ENCODE peak calls at places on chromosomes 13 and 19, in nine cellular contexts. Y, Q, C, U, X, N, B, A and S are unnamed samples.

GRCh38 chr19:9917322-9917721 is 19.0 kb downstream of the OLFM2 start:
- DNase-seq in Y (no peak), Q (no peak), C (no peak), U (peak; percentile 88), X (peak; percentile 57), N (no peak), B (no peak), A (no peak), S (no peak)

GRCh38 chr19:17183858-17184271 is 31.3 kb upstream of the USE1 start:
- DNase-seq in Y (no peak), Q (no peak), C (no peak), U (no peak), X (no peak), N (no peak), B (no peak), A (no peak), S (no peak)

GRCh38 chr19:6412111-6412999 is 12.3 kb downstream of the KHSRP start:
- DNase-seq in Y (no peak), Q (no peak), C (no peak), U (peak; percentile 94), X (peak; percentile 67), N (no peak), B (peak; percentile 57), A (peak; percentile 23), S (no peak)

GRCh38 chr13:99522288-99522687 is 21.0 kb downstream of the TM9SF2 start:
- DNase-seq in Y (no peak), Q (no peak), C (no peak), U (no peak), X (no peak), N (no peak), B (no peak), A (no peak), S (no peak)

GRCh38 chr13:80168089-80168850 is 172.7 kb downstream of the SPRY2 start:
- DNase-seq in Y (no peak), Q (no peak), C (no peak), U (no peak), X (peak; percentile 49), N (no peak), B (no peak), A (no peak), S (no peak)

GRCh38 chr19:38508507-38508906 is 75.0 kb downstream of the RYR1 start:
- DNase-seq in Y (no peak), Q (no peak), C (no peak), U (no peak), X (no peak), N (no peak), B (no peak), A (no peak), S (no peak)

GRCh38 chr13:48426052-48426451 is 13.1 kb upstream of the LPAR6 start:
- DNase-seq in Y (no peak), Q (no peak), C (no peak), U (no peak), X (no peak), N (no peak), B (no peak), A (no peak), S (no peak)

GRCh38 chr19:47381653-47382279 is 32.7 kb downstream of the DHX34 start:
- DNase-seq in Y (no peak), Q (no peak), C (no peak), U (no peak), X (no peak), N (no peak), B (no peak), A (no peak), S (no peak)

GRCh38 chr19:17318966-17319365 is 9.6 kb downstream of the DDA1 start:
- DNase-seq in Y (no peak), Q (no peak), C (no peak), U (no peak), X (no peak), N (no peak), B (no peak), A (no peak), S (no peak)

GRCh38 chr19:45311640-45312039 is 11.0 kb downstream of the CKM start:
- DNase-seq in Y (no peak), Q (no peak), C (no peak), U (peak; percentile 55), X (no peak), N (no peak), B (no peak), A (no peak), S (no peak)

GRCh38 chr13:33379597-33379996 is 94.0 kb upstream of the STARD13 start:
- DNase-seq in Y (no peak), Q (no peak), C (no peak), U (peak; percentile 89), X (no peak), N (no peak), B (no peak), A (no peak), S (no peak)

GRCh38 chr19:51107406-51108065 is 673 bp downstream of the CTU1 start:
- DNase-seq in Y (peak; percentile 8), Q (no peak), C (no peak), U (no peak), X (no peak), N (no peak), B (peak; percentile 32), A (no peak), S (no peak)

GRCh38 chr13:42547615-42548014 is 26.3 kb upstream of the TNFSF11 start:
- DNase-seq in Y (no peak), Q (no peak), C (no peak), U (no peak), X (no peak), N (no peak), B (no peak), A (no peak), S (no peak)

GRCh38 chr13:91166714-91167511 is 180.6 kb upstream of the MIR17HG start:
- DNase-seq in Y (no peak), Q (no peak), C (no peak), U (no peak), X (no peak), N (no peak), B (no peak), A (no peak), S (no peak)
- H3K27me3 ChIP-seq in Y (no peaks in the 10 kb centered on the region), Q (peaks cover 3% of the 10 kb centered on the region), C (no peaks in the 10 kb centered on the region), U (no peaks in the 10 kb centered on the region), X (no peaks in the 10 kb centered on the region), N (no peaks in the 10 kb centered on the region), B (no peaks in the 10 kb centered on the region), A (no peaks in the 10 kb centered on the region), S (peaks cover 4% of the 10 kb centered on the region)

GRCh38 chr19:1736280-1736679 is 17.0 kb upstream of the ONECUT3 start:
- DNase-seq in Y (no peak), Q (no peak), C (no peak), U (no peak), X (no peak), N (no peak), B (no peak), A (no peak), S (no peak)
- H3K27me3 ChIP-seq in Y (peaks cover 90% of the 10 kb centered on the region), Q (peaks cover 89% of the 10 kb centered on the region), C (peaks cover 36% of the 10 kb centered on the region), U (peaks cover 77% of the 10 kb centered on the region), X (peaks cover 91% of the 10 kb centered on the region), N (peaks cover 85% of the 10 kb centered on the region), B (peaks cover 4% of the 10 kb centered on the region), A (peaks cover 12% of the 10 kb centered on the region), S (peaks cover 45% of the 10 kb centered on the region)

GRCh38 chr19:29248332-29248844 is 35.4 kb upstream of the UQCRFS1 start:
- DNase-seq in Y (no peak), Q (no peak), C (no peak), U (no peak), X (no peak), N (no peak), B (no peak), A (no peak), S (no peak)
- H3K27me3 ChIP-seq in Y (no peaks in the 10 kb centered on the region), Q (peaks cover 10% of the 10 kb centered on the region), C (no peaks in the 10 kb centered on the region), U (no peaks in the 10 kb centered on the region), X (no peaks in the 10 kb centered on the region), N (peaks cover 10% of the 10 kb centered on the region), B (no peaks in the 10 kb centered on the region), A (peaks cover 4% of the 10 kb centered on the region), S (no peaks in the 10 kb centered on the region)

DNA sequence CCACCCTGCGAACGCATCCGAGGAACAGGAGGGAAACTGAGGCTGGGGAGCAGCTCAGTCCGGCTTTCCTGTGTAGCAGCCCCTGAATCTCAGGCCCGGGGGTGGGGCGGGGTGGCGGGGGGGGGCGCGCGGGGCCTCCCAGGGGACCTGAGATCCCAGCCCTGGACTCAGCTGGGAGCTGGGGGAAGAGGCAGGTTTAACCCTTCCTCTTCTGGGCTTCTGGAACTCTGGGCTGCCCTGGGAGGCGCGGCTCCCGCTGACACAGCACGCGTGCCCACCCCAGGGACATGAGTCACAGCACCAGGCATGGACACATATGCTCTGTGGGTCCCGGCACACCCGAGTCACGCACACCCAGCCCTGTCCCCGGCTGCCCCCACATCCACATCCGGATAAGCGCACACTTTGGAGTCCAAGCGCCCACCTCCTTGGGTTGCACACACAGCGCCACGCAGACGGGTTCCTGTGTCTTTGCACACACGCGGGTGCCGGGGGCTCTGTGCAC is 3.5 kb upstream of the CIRBP start:
- DNase-seq in Y (no peak), Q (peak; percentile 85), C (no peak), U (no peak), X (no peak), N (no peak), B (peak; percentile 69), A (no peak), S (peak; percentile 58)
- H3K27me3 ChIP-seq in Y (no peaks in the 10 kb centered on the region), Q (no peaks in the 10 kb centered on the region), C (peaks cover 4% of the 10 kb centered on the region), U (peaks cover 9% of the 10 kb centered on the region), X (no peaks in the 10 kb centered on the region), N (no peaks in the 10 kb centered on the region), B (no peaks in the 10 kb centered on the region), A (no peaks in the 10 kb centered on the region), S (no peaks in the 10 kb centered on the region)

GRCh38 chr19:30224689-30225606 is 147.2 kb upstream of the ZNF536 start:
- DNase-seq in Y (no peak), Q (no peak), C (no peak), U (peak; percentile 63), X (no peak), N (no peak), B (no peak), A (no peak), S (no peak)

GRCh38 chr19:30221176-30221575 is 151.0 kb upstream of the ZNF536 start:
- DNase-seq in Y (no peak), Q (no peak), C (no peak), U (peak; percentile 17), X (no peak), N (no peak), B (no peak), A (no peak), S (no peak)

GRCh38 chr19:30223866-30224688 is 148.1 kb upstream of the ZNF536 start:
- DNase-seq in Y (no peak), Q (no peak), C (no peak), U (no peak), X (no peak), N (no peak), B (no peak), A (no peak), S (no peak)

GRCh38 chr19:30222993-30223865 is 149.0 kb upstream of the ZNF536 start:
- DNase-seq in Y (no peak), Q (no peak), C (no peak), U (peak; percentile 72), X (peak; percentile 45), N (no peak), B (no peak), A (no peak), S (no peak)

GRCh38 chr19:30222428-30222873 is 149.7 kb upstream of the ZNF536 start:
- DNase-seq in Y (no peak), Q (no peak), C (no peak), U (peak; percentile 85), X (peak; percentile 55), N (no peak), B (no peak), A (no peak), S (no peak)
- H3K27me3 ChIP-seq in Y (peaks cover 49% of the 10 kb centered on the region), Q (peaks cover 72% of the 10 kb centered on the region), C (peaks cover 51% of the 10 kb centered on the region), U (peaks cover 85% of the 10 kb centered on the region), X (peaks cover 81% of the 10 kb centered on the region), N (peaks cover 72% of the 10 kb centered on the region), B (peaks cover 16% of the 10 kb centered on the region), A (peaks cover 20% of the 10 kb centered on the region), S (no peaks in the 10 kb centered on the region)